ENCODE peak calls at places on chromosomes 2 and 18, in eight cellular contexts. S is heart left ventricle, C is ovary, F is GM13977, K is MCF 10A, V is psoas muscle, T is left ventricle myocardium inferior, W is left lung. R is an unnamed sample.

GRCh38 chr2:196927318-196928225 is 1.1 kb upstream of the PGAP1 start:
- DNase-seq in S (no peak), C (peak; percentile 12), F (peak; percentile 40), K (peak; percentile 38), V (no peak), T (no peak), W (no peak), R (no peak)

GRCh38 chr2:235113854-235114253 is 162.0 kb downstream of the SH3BP4 start:
- DNase-seq in S (no peak), C (no peak), F (no peak), K (no peak), V (no peak), T (no peak), W (no peak), R (no peak)

GRCh38 chr2:71071681-71072398 is 3.4 kb downstream of the NAGK start:
- DNase-seq in S (peak; percentile 33), C (no peak), F (peak; percentile 77), K (no peak), V (no peak), T (peak; percentile 23), W (peak; percentile 59), R (peak; percentile 25)

GRCh38 chr2:43086451-43087221 is 139.8 kb downstream of the ZFP36L2 start:
- DNase-seq in S (peak; percentile 88), C (peak; percentile 74), F (no peak), K (peak; percentile 98), V (peak; percentile 88), T (peak; percentile 66), W (no peak), R (no peak)

GRCh38 chr18:60350975-60351374 is 21.6 kb downstream of the MC4R start:
- DNase-seq in S (no peak), C (no peak), F (no peak), K (no peak), V (no peak), T (no peak), W (no peak), R (no peak)

GRCh38 chr18:48975221-48975816 is 24.6 kb upstream of the SMAD7 start:
- DNase-seq in S (no peak), C (no peak), F (no peak), K (no peak), V (no peak), T (no peak), W (no peak), R (no peak)

GRCh38 chr2:42928692-42929576 is 136.6 kb upstream of the HAAO start:
- DNase-seq in S (no peak), C (no peak), F (no peak), K (no peak), V (no peak), T (no peak), W (no peak), R (no peak)

GRCh38 chr2:115303-115702 is 69.0 kb upstream of the FAM110C start:
- DNase-seq in S (no peak), C (no peak), F (no peak), K (peak; percentile 25), V (no peak), T (no peak), W (no peak), R (no peak)

GRCh38 chr2:888906-889566 is 61.6 kb upstream of the SNTG2 start:
- DNase-seq in S (no peak), C (no peak), F (no peak), K (no peak), V (no peak), T (no peak), W (no peak), R (no peak)

GRCh38 chr2:74843371-74844298 is 9.7 kb downstream of the HK2 start:
- DNase-seq in S (no peak), C (peak; percentile 35), F (peak; percentile 54), K (peak; percentile 70), V (no peak), T (no peak), W (no peak), R (no peak)

GRCh38 chr18:47929681-47930085 is 776 bp downstream of the SMAD2 start:
- DNase-seq in S (no peak), C (no peak), F (no peak), K (no peak), V (no peak), T (no peak), W (no peak), R (no peak)

GRCh38 chr2:77487074-77487803 is 34.9 kb downstream of the LRRTM4 start:
- DNase-seq in S (no peak), C (no peak), F (no peak), K (no peak), V (no peak), T (no peak), W (no peak), R (no peak)

GRCh38 chr2:72948431-72948830 is 31.1 kb downstream of the EMX1 start:
- DNase-seq in S (no peak), C (no peak), F (no peak), K (no peak), V (no peak), T (no peak), W (no peak), R (no peak)

DNA sequence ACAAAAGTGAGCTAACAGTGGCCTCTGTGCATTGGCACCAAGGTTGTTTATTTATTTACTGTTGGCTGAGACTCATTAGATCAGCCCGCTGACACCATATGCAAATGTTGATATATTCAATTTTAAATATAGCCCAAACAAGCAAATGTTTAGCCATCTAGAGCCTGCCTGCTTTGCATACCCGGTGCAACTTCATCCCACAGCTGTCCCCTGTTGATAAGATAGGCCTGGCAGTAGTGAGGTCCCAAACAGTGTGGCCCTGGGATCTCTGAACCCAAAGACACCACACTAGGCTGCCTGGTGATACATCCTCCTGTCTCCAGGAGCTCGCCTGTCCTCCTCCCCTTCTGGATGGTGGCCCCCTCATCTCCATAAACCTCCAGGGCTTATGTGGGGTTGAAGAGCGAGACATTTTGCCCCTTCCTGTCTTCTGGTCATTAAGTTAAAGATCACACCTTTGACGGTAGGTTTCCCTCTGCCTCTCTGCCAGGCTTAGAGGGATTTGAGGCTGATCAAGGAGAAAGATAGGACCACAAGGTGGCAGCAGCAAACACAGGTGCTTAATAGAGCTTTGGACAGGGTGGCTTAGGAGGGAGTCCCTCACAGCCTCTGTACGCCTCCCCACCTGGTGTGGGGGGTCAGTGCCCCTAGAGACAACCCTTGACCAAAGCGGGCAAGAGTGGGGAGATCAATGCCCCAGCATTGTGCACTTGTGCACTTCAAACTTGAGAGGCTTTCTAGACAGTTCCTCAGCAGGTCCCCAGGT is 23.7 kb upstream of the MYO5B start:
- DNase-seq in S (no peak), C (no peak), F (peak; percentile 44), K (peak; percentile 53), V (no peak), T (no peak), W (no peak), R (no peak)
- TF ChIP-seq CTCF in S (peak; percentile 32), C (no peak), F (peak; percentile 62), K (peak; percentile 53), V (peak; percentile 20), T (peak; percentile 51), W (no peak), R (no peak)

GRCh38 chr2:215637658-215638057 is 201.8 kb upstream of the FN1 start:
- DNase-seq in S (no peak), C (no peak), F (no peak), K (no peak), V (no peak), T (no peak), W (no peak), R (no peak)

GRCh38 chr2:215638687-215639086 is 202.8 kb upstream of the FN1 start:
- DNase-seq in S (no peak), C (no peak), F (no peak), K (no peak), V (no peak), T (no peak), W (no peak), R (no peak)

GRCh38 chr2:215635071-215635787 is 199.4 kb upstream of the FN1 start:
- DNase-seq in S (no peak), C (no peak), F (no peak), K (no peak), V (no peak), T (no peak), W (no peak), R (no peak)

GRCh38 chr2:215633360-215633759 is 197.5 kb upstream of the FN1 start:
- DNase-seq in S (no peak), C (no peak), F (no peak), K (no peak), V (no peak), T (no peak), W (no peak), R (no peak)

GRCh38 chr2:215635788-215636139 is 199.9 kb upstream of the FN1 start:
- DNase-seq in S (no peak), C (no peak), F (no peak), K (peak; percentile 51), V (no peak), T (no peak), W (no peak), R (no peak)
- TF ChIP-seq CTCF in S (no peak), C (no peak), F (no peak), K (no peak), V (no peak), T (no peak), W (no peak), R (no peak)

GRCh38 chr2:31729442-31730092 is 148.8 kb upstream of the SRD5A2 start:
- DNase-seq in S (no peak), C (no peak), F (peak; percentile 30), K (peak; percentile 68), V (no peak), T (no peak), W (no peak), R (no peak)
- TF ChIP-seq CTCF in S (no peak), C (no peak), F (peak; percentile 43), K (peak; percentile 65), V (no peak), T (no peak), W (no peak), R (no peak)

GRCh38 chr2:166628478-166629136 is 134.6 kb upstream of the SCN7A start:
- DNase-seq in S (no peak), C (no peak), F (no peak), K (no peak), V (no peak), T (no peak), W (no peak), R (no peak)

GRCh38 chr2:166627893-166628292 is 133.8 kb upstream of the SCN7A start:
- DNase-seq in S (no peak), C (no peak), F (no peak), K (no peak), V (no peak), T (no peak), W (no peak), R (no peak)

GRCh38 chr2:166634706-166635105 is 140.7 kb upstream of the SCN7A start:
- DNase-seq in S (no peak), C (no peak), F (no peak), K (no peak), V (no peak), T (no peak), W (no peak), R (no peak)

GRCh38 chr2:166637051-166637450 is 143.0 kb upstream of the SCN7A start:
- DNase-seq in S (no peak), C (no peak), F (no peak), K (no peak), V (no peak), T (no peak), W (no peak), R (no peak)

DNA sequence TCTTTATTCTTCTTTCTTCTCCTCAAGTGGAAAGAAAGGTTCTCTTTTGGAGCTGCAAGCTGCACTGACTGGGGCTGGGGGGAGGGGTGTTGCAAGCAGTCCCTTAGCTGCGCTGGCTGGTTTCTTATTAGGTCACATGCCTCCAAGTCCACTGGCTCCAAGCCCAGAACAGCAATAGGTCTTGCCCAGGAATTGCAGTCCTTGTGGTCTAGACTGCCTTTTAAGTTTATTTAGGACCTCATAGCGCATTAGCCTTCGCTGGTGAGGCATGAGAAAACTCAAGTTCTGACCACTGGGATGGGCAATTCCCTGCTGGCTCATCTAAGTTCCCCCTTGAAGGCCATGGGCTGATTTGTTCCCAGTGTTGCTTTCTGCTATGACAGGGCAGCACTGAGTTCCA is 138.6 kb upstream of the SCN7A start:
- DNase-seq in S (no peak), C (no peak), F (no peak), K (peak; percentile 90), V (no peak), T (no peak), W (no peak), R (no peak)
- TF ChIP-seq CTCF in S (no peak), C (no peak), F (no peak), K (no peak), V (no peak), T (no peak), W (no peak), R (no peak)

R was measured in natural killer cell.